ENCODE peak calls at places on chromosomes 16 and 17, in four cellular contexts. T is GM23248, L is heart left ventricle, U is upper lobe of right lung. S is an unnamed sample.
A peak's percentile ranks its signal among the peaks of the same experiment; 100 is the strongest.

GRCh38 chr17:15263206-15263579 is 1.9 kb downstream of the PMP22 start:
- DNase-seq in T (peak; percentile 94), L (peak; percentile 96), U (peak; percentile 78), S (peak; percentile 90)

GRCh38 chr16:1751946-1752345 is 19.4 kb downstream of the NME3 start:
- DNase-seq in T (no peak), L (no peak), U (no peak), S (no peak)

GRCh38 chr17:45372325-45372869 is 55.6 kb upstream of the MAP3K14 start:
- DNase-seq in T (peak; percentile 54), L (no peak), U (peak; percentile 23), S (peak; percentile 18)

GRCh38 chr17:75047398-75048098 is 523 bp downstream of the KCTD2 start:
- DNase-seq in T (peak; percentile 48), L (peak; percentile 52), U (peak; percentile 76), S (peak; percentile 44)

GRCh38 chr17:57902800-57903759 is 52.1 kb downstream of the CUEDC1 start:
- DNase-seq in T (peak; percentile 93), L (peak; percentile 92), U (peak; percentile 96), S (peak; percentile 84)

GRCh38 chr16:85286970-85287814 is 174.9 kb upstream of the CIBAR2 start:
- DNase-seq in T (peak; percentile 83), L (peak; percentile 88), U (no peak), S (peak; percentile 54)

GRCh38 chr16:79805621-79806020 is 205.1 kb upstream of the MAF start:
- DNase-seq in T (no peak), L (no peak), U (no peak), S (no peak)

GRCh38 chr17:58321571-58322525 is 6.7 kb downstream of the TSPOAP1 start:
- DNase-seq in T (no peak), L (peak; percentile 18), U (peak; percentile 52), S (no peak)

GRCh38 chr16:70676571-70677498 is 9.0 kb downstream of the MTSS2 start:
- DNase-seq in T (peak; percentile 51), L (peak; percentile 7), U (peak; percentile 61), S (no peak)

GRCh38 chr17:77327181-77327565 is 186.4 kb downstream of the SEC14L1 start:
- DNase-seq in T (no peak), L (no peak), U (peak; percentile 54), S (no peak)

GRCh38 chr16:88753191-88753590 is 31.8 kb downstream of the PIEZO1 start:
- DNase-seq in T (no peak), L (no peak), U (no peak), S (no peak)

GRCh38 chr17:63694974-63695773 is 4.8 kb downstream of the LIMD2 start:
- DNase-seq in T (no peak), L (no peak), U (no peak), S (no peak)

GRCh38 chr17:4258867-4259266 is 4.9 kb downstream of the ANKFY1 start:
- DNase-seq in T (no peak), L (no peak), U (no peak), S (no peak)

GRCh38 chr17:8747731-8748130 is 3.1 kb upstream of the CCDC42 start:
- DNase-seq in T (no peak), L (no peak), U (no peak), S (no peak)

GRCh38 chr17:9703781-9704082 is 58.4 kb downstream of the USP43 start:
- DNase-seq in T (no peak), L (no peak), U (no peak), S (no peak)

GRCh38 chr17:60077226-60077625 is 1.5 kb downstream of the HEATR6 start:
- DNase-seq in T (no peak), L (no peak), U (no peak), S (peak; percentile 55)

GRCh38 chr17:50355336-50355700 is 9.4 kb downstream of the XYLT2 start:
- DNase-seq in T (no peak), L (no peak), U (no peak), S (no peak)

GRCh38 chr17:34371405-34371804 is 8.4 kb upstream of the CCL1 start:
- DNase-seq in T (no peak), L (no peak), U (no peak), S (no peak)

GRCh38 chr17:49216953-49217650 is 6.6 kb downstream of the ABI3 start:
- DNase-seq in T (no peak), L (peak; percentile 74), U (peak; percentile 82), S (no peak)

GRCh38 chr17:20095366-20096080 is 86.4 kb downstream of the SPECC1 start:
- DNase-seq in T (peak; percentile 57), L (peak; percentile 89), U (no peak), S (peak; percentile 50)

GRCh38 chr17:44084131-44084538 is 13.6 kb downstream of the G6PC3 start:
- DNase-seq in T (peak; percentile 47), L (no peak), U (peak; percentile 54), S (peak; percentile 39)

GRCh38 chr17:29594441-29595090 is 1.6 kb downstream of the ANKRD13B start:
- DNase-seq in T (no peak), L (peak; percentile 25), U (peak; percentile 62), S (no peak)

GRCh38 chr16:83268164-83268563 is 539.6 kb upstream of the HSBP1 start:
- DNase-seq in T (no peak), L (no peak), U (no peak), S (no peak)

GRCh38 chr17:66518677-66519076 is 216.3 kb downstream of the PRKCA start:
- DNase-seq in T (peak; percentile 27), L (no peak), U (no peak), S (no peak)

GRCh38 chr16:89864421-89864820 is 9.0 kb upstream of the TCF25 start:
- DNase-seq in T (peak; percentile 32), L (no peak), U (no peak), S (peak; percentile 27)

GRCh38 chr16:11681526-11681925 is 13.3 kb downstream of the SNN start:
- DNase-seq in T (no peak), L (peak; percentile 24), U (peak; percentile 69), S (no peak)

GRCh38 chr17:40509626-40510327 is 8.4 kb upstream of the TNS4 start:
- DNase-seq in T (no peak), L (no peak), U (no peak), S (no peak)

GRCh38 chr16:10616744-10617640 is 36.6 kb upstream of the EMP2 start:
- DNase-seq in T (peak; percentile 72), L (peak; percentile 80), U (peak; percentile 89), S (peak; percentile 52)

GRCh38 chr17:47728214-47728877 is 4.7 kb upstream of the TBX21 start:
- DNase-seq in T (no peak), L (no peak), U (no peak), S (no peak)

GRCh38 chr16:11603331-11603750 is 16.6 kb upstream of the LITAF start:
- DNase-seq in T (no peak), L (peak; percentile 53), U (peak; percentile 55), S (peak; percentile 88)

GRCh38 chr17:68993112-68993511 is 37.9 kb upstream of the ABCA8 start:
- DNase-seq in T (peak; percentile 30), L (no peak), U (no peak), S (peak; percentile 12)

GRCh38 chr16:88613-89012 is 10.6 kb downstream of the MPG start:
- DNase-seq in T (no peak), L (no peak), U (no peak), S (no peak)

GRCh38 chr16:81692571-81692970 is 86.5 kb upstream of the PLCG2 start:
- DNase-seq in T (no peak), L (no peak), U (no peak), S (no peak)
- H3K4me1 ChIP-seq in T (no peaks in the 10 kb centered on the region), L (peaks cover 34% of the 10 kb centered on the region), U (peaks cover 11% of the 10 kb centered on the region), S (peaks cover 8% of the 10 kb centered on the region)

DNA sequence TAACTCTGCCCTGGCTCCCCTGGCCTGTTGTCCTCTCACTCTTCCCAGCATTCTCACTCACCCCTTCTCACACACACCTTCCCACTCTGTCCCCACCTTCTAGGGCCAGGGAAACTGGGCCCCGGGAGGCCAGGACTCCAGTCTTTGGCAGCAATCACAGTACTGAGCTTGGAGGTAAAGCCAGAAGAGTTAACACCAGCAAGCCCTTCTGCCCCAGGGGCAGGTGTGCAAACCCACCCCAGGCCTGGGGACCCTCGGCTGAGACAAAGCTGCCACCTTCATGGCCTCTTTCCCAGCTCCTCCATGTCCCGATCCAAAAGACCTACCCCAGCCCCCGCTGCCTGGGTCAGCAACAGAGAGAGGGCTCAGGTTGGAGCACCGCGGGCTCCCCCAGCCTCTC is 36.9 kb upstream of the MLKL start:
- DNase-seq in T (no peak), L (no peak), U (no peak), S (no peak)
- H3K4me1 ChIP-seq in T (no peaks in the 10 kb centered on the region), L (no peaks in the 10 kb centered on the region), U (no peaks in the 10 kb centered on the region), S (peaks cover 12% of the 10 kb centered on the region)

GRCh38 chr16:87435399-87436224 is 43.5 kb downstream of the MAP1LC3B start:
- DNase-seq in T (peak; percentile 76), L (no peak), U (no peak), S (peak; percentile 48)
- H3K4me1 ChIP-seq in T (peaks cover 50% of the 10 kb centered on the region), L (peaks cover 49% of the 10 kb centered on the region), U (peaks cover 19% of the 10 kb centered on the region), S (peaks cover 34% of the 10 kb centered on the region)

GRCh38 chr16:27322858-27323780 is 9.3 kb downstream of the IL4R start:
- DNase-seq in T (no peak), L (no peak), U (no peak), S (no peak)
- H3K4me1 ChIP-seq in T (peaks cover 29% of the 10 kb centered on the region), L (peaks cover 25% of the 10 kb centered on the region), U (peaks cover 92% of the 10 kb centered on the region), S (peaks cover 34% of the 10 kb centered on the region)

GRCh38 chr17:81097943-81098308 is 63.0 kb downstream of the BAIAP2 start:
- DNase-seq in T (peak; percentile 76), L (peak; percentile 63), U (peak; percentile 85), S (peak; percentile 19)
- H3K4me1 ChIP-seq in T (peaks cover 42% of the 10 kb centered on the region), L (peaks cover 20% of the 10 kb centered on the region), U (peaks cover 38% of the 10 kb centered on the region), S (peaks cover 44% of the 10 kb centered on the region)